ENCODE peak calls at places on chromosomes 16 and 17, in six cellular contexts. One of them, this sample, is unnamed.

GRCh38 chr16:777826-778225 is 10.4 kb downstream of the RPUSD1 start:
- DNase-seq in SK-N-SH: no peak
- DNase-seq in GM12878: no peak
- DNase-seq in HCT116: no peak
- DNase-seq in HepG2: no peak
- DNase-seq in H1: no peak
- DNase-seq in this sample: no peak

GRCh38 chr17:62933986-62934385 is 32.0 kb upstream of the TANC2 start:
- DNase-seq in GM12878: no peak
- DNase-seq in HCT116: no peak
- DNase-seq in HepG2: no peak
- DNase-seq in H1: no peak
- DNase-seq in SK-N-SH: no peak
- DNase-seq in this sample: no peak

GRCh38 chr17:36675786-36676185 is 74.4 kb downstream of the MRM1 start:
- DNase-seq in HepG2: no peak
- DNase-seq in GM12878: no peak
- DNase-seq in H1: no peak
- DNase-seq in HCT116: no peak
- DNase-seq in SK-N-SH: no peak
- DNase-seq in this sample: no peak

GRCh38 chr17:79843917-79844815 is 4.9 kb upstream of the CBX4 start:
- DNase-seq in H1: no peak
- DNase-seq in SK-N-SH: peak
- DNase-seq in GM12878: no peak
- DNase-seq in HCT116: no peak
- DNase-seq in HepG2: no peak
- DNase-seq in this sample: peak

GRCh38 chr16:16042076-16042475 is 92.7 kb downstream of the ABCC1 start:
- DNase-seq in H1: no peak
- DNase-seq in GM12878: no peak
- DNase-seq in HepG2: no peak
- DNase-seq in HCT116: no peak
- DNase-seq in SK-N-SH: peak
- DNase-seq in this sample: no peak

GRCh38 chr17:37885136-37885535 is 39.1 kb upstream of the TBC1D3K start:
- DNase-seq in H1: no peak
- DNase-seq in GM12878: no peak
- DNase-seq in HCT116: no peak
- DNase-seq in SK-N-SH: no peak
- DNase-seq in HepG2: peak
- DNase-seq in this sample: no peak

GRCh38 chr16:67228905-67229304 is 2.0 kb downstream of the TMEM208 start:
- DNase-seq in SK-N-SH: no peak
- DNase-seq in H1: no peak
- DNase-seq in HCT116: no peak
- DNase-seq in GM12878: no peak
- DNase-seq in HepG2: no peak
- DNase-seq in this sample: no peak

GRCh38 chr16:88433632-88434352 is 19.3 kb upstream of the ZFPM1 start:
- DNase-seq in SK-N-SH: no peak
- DNase-seq in H1: no peak
- DNase-seq in HepG2: no peak
- DNase-seq in HCT116: no peak
- DNase-seq in GM12878: no peak
- DNase-seq in this sample: no peak

GRCh38 chr16:77359065-77359502 is 75.8 kb downstream of the ADAMTS18 start:
- DNase-seq in HCT116: no peak
- DNase-seq in H1: no peak
- DNase-seq in SK-N-SH: no peak
- DNase-seq in GM12878: no peak
- DNase-seq in HepG2: peak
- DNase-seq in this sample: no peak

GRCh38 chr17:69871318-69871717 is 203.7 kb upstream of the KCNJ16 start:
- DNase-seq in H1: no peak
- DNase-seq in GM12878: no peak
- DNase-seq in SK-N-SH: no peak
- DNase-seq in HepG2: no peak
- DNase-seq in HCT116: no peak
- DNase-seq in this sample: no peak

GRCh38 chr17:69869667-69870066 is 205.4 kb upstream of the KCNJ16 start:
- DNase-seq in HepG2: no peak
- DNase-seq in SK-N-SH: no peak
- DNase-seq in HCT116: no peak
- DNase-seq in GM12878: no peak
- DNase-seq in H1: no peak
- DNase-seq in this sample: no peak

GRCh38 chr17:69872675-69873262 is 202.3 kb upstream of the KCNJ16 start:
- DNase-seq in HepG2: no peak
- DNase-seq in HCT116: no peak
- DNase-seq in SK-N-SH: no peak
- DNase-seq in H1: no peak
- DNase-seq in GM12878: no peak
- DNase-seq in this sample: no peak

GRCh38 chr17:69870751-69871199 is 204.2 kb upstream of the KCNJ16 start:
- DNase-seq in HCT116: no peak
- DNase-seq in GM12878: no peak
- DNase-seq in SK-N-SH: no peak
- DNase-seq in HepG2: no peak
- DNase-seq in H1: peak
- DNase-seq in this sample: no peak

GRCh38 chr17:69870091-69870530 is 204.9 kb upstream of the KCNJ16 start:
- DNase-seq in H1: peak
- DNase-seq in SK-N-SH: no peak
- DNase-seq in GM12878: no peak
- DNase-seq in HCT116: no peak
- DNase-seq in HepG2: no peak
- DNase-seq in this sample: no peak
- TF ChIP-seq JUND in H1: no peak
- TF ChIP-seq JUND in SK-N-SH: peak
- TF ChIP-seq JUND in GM12878: no peak
- TF ChIP-seq JUND in HCT116: no peak
- TF ChIP-seq JUND in HepG2: no peak
- TF ChIP-seq JUND in this sample: no peak

DNA sequence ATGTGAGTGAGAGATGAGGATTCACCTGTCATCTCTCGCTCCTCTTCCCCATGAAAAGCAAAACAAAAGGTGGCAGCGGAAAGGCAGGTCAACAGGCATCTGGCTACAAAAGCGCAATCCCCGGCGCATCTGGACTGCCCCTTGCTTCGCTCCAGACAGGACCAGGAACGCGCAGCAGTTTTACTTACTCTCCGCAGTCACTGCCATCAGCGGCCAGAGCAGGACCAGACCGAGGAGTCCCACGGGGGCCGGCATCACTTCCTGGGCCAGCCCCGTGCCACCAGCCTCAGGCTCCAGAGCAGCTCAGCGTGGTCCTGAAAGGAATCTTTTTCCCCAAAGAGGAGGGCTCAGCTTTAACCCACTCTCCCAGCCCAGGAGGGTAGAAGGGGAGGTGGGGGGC is 59.8 kb downstream of the LITAF start:
- DNase-seq in HCT116: no peak
- DNase-seq in H1: no peak
- DNase-seq in GM12878: no peak
- DNase-seq in HepG2: no peak
- DNase-seq in SK-N-SH: peak
- DNase-seq in this sample: no peak
- TF ChIP-seq JUND in HCT116: no peak
- TF ChIP-seq JUND in H1: no peak
- TF ChIP-seq JUND in GM12878: no peak
- TF ChIP-seq JUND in HepG2: no peak
- TF ChIP-seq JUND in SK-N-SH: no peak
- TF ChIP-seq JUND in this sample: no peak

DNA sequence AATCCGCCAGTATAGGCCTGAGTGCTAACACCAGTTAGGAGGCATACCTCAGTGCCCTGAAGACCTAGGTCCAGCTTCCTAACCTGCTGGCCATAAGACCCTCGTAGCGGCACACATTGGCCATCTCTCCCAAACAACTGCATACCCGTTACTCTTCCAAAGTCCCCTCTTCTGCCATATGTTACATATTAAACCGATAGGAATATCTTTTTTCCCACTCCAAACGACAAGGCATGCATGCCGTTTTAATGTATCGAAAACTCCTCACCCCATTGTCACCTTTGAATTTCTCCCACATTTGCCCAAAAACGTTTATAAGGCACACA is 721 bp upstream of the AXIN2 start:
- DNase-seq in HepG2: no peak
- DNase-seq in HCT116: no peak
- DNase-seq in GM12878: no peak
- DNase-seq in SK-N-SH: no peak
- DNase-seq in H1: no peak
- DNase-seq in this sample: no peak
- TF ChIP-seq JUND in HepG2: no peak
- TF ChIP-seq JUND in HCT116: no peak
- TF ChIP-seq JUND in GM12878: no peak
- TF ChIP-seq JUND in SK-N-SH: no peak
- TF ChIP-seq JUND in H1: no peak
- TF ChIP-seq JUND in this sample: no peak

DNA sequence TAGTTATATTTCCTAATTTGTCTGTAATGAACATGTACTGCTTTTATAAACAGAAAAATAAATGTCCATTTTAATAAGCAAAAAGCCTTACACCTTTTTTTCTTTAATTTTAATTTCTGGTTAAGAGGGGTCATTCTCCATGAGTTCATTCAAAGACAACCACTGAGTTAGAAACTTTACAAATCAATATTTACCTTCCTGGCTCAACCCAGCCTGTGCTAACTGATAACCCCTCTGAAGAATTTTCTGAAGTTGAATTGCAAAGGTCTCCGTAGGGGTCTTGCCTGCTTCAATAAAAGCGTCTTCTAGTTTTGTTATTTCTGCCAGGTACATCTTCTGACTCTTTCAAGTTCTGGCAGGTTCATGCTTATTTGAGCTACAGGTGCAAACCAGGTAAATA is 440.4 kb upstream of the SALL1 start:
- DNase-seq in GM12878: no peak
- DNase-seq in H1: no peak
- DNase-seq in HepG2: no peak
- DNase-seq in SK-N-SH: no peak
- DNase-seq in HCT116: no peak
- DNase-seq in this sample: no peak
- TF ChIP-seq JUND in GM12878: no peak
- TF ChIP-seq JUND in H1: no peak
- TF ChIP-seq JUND in HepG2: no peak
- TF ChIP-seq JUND in SK-N-SH: no peak
- TF ChIP-seq JUND in HCT116: no peak
- TF ChIP-seq JUND in this sample: no peak

GRCh38 chr16:85477801-85478363 is 135.2 kb upstream of the GSE1 start:
- DNase-seq in SK-N-SH: no peak
- DNase-seq in GM12878: no peak
- DNase-seq in H1: no peak
- DNase-seq in HCT116: no peak
- DNase-seq in HepG2: no peak
- DNase-seq in this sample: no peak

GRCh38 chr16:85481206-85481605 is 131.9 kb upstream of the GSE1 start:
- DNase-seq in HepG2: no peak
- DNase-seq in H1: no peak
- DNase-seq in SK-N-SH: no peak
- DNase-seq in HCT116: no peak
- DNase-seq in GM12878: no peak
- DNase-seq in this sample: no peak

GRCh38 chr16:85480727-85481101 is 132.4 kb upstream of the GSE1 start:
- DNase-seq in GM12878: no peak
- DNase-seq in SK-N-SH: no peak
- DNase-seq in HCT116: no peak
- DNase-seq in HepG2: no peak
- DNase-seq in H1: no peak
- DNase-seq in this sample: no peak

GRCh38 chr16:85481738-85482137 is 131.4 kb upstream of the GSE1 start:
- DNase-seq in HCT116: no peak
- DNase-seq in SK-N-SH: no peak
- DNase-seq in H1: no peak
- DNase-seq in HepG2: no peak
- DNase-seq in GM12878: no peak
- DNase-seq in this sample: no peak

GRCh38 chr16:85479972-85480726 is 133.0 kb upstream of the GSE1 start:
- DNase-seq in GM12878: no peak
- DNase-seq in HepG2: no peak
- DNase-seq in SK-N-SH: no peak
- DNase-seq in HCT116: no peak
- DNase-seq in H1: no peak
- DNase-seq in this sample: peak
- TF ChIP-seq JUND in GM12878: no peak
- TF ChIP-seq JUND in HepG2: no peak
- TF ChIP-seq JUND in SK-N-SH: no peak
- TF ChIP-seq JUND in HCT116: no peak
- TF ChIP-seq JUND in H1: no peak
- TF ChIP-seq JUND in this sample: no peak

DNA sequence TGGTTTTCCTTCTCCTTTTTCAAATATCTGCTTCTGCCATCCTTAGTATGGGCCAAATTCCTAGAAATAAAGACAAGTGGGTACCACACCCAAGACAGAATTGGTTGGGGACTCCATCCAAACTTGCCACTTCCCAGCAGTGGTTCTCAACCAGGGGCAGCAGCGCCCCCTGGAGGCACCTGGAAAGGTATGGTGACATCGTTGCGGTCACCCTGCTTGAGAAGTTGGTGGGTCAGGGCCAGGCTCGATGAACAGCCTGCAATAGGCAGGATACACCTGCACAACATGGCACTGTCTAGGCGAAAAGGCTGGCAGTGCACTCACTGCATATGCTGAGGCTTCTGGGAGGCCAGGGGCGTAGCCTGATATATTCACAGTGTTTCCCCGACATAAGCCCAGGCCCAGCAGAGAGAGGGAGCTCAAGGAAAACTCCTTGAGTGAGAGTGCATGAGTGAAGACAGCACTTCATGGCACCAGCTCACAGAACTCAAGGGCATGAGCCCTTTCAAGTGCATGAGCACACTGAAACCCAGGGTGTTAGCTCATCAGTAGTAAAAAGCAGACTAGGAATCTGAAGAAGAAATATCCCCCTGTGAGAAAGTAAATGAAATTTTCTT is 57.7 kb downstream of the CMC2 start:
- DNase-seq in HepG2: peak
- DNase-seq in HCT116: peak
- DNase-seq in H1: no peak
- DNase-seq in GM12878: no peak
- DNase-seq in SK-N-SH: peak
- DNase-seq in this sample: no peak
- TF ChIP-seq JUND in HepG2: no peak
- TF ChIP-seq JUND in HCT116: no peak
- TF ChIP-seq JUND in H1: peak
- TF ChIP-seq JUND in GM12878: no peak
- TF ChIP-seq JUND in SK-N-SH: no peak
- TF ChIP-seq JUND in this sample: no peak

GRCh38 chr17:34582901-34583245 is 3.5 kb downstream of the TMEM132E start:
- DNase-seq in HCT116: no peak
- DNase-seq in HepG2: no peak
- DNase-seq in SK-N-SH: no peak
- DNase-seq in H1: no peak
- DNase-seq in GM12878: no peak
- DNase-seq in this sample: no peak

GRCh38 chr17:34580685-34581445 is 1.5 kb downstream of the TMEM132E start:
- DNase-seq in SK-N-SH: peak
- DNase-seq in H1: no peak
- DNase-seq in GM12878: no peak
- DNase-seq in HCT116: no peak
- DNase-seq in HepG2: no peak
- DNase-seq in this sample: no peak

GRCh38 chr17:34579979-34580684 is 750 bp downstream of the TMEM132E start:
- DNase-seq in HCT116: no peak
- DNase-seq in GM12878: no peak
- DNase-seq in HepG2: no peak
- DNase-seq in H1: no peak
- DNase-seq in SK-N-SH: peak
- DNase-seq in this sample: peak

GRCh38 chr17:34582185-34582900 is 3.0 kb downstream of the TMEM132E start:
- DNase-seq in SK-N-SH: peak
- DNase-seq in HepG2: no peak
- DNase-seq in HCT116: no peak
- DNase-seq in H1: no peak
- DNase-seq in GM12878: no peak
- DNase-seq in this sample: no peak

GRCh38 chr17:34581446-34582184 is 2.2 kb downstream of the TMEM132E start:
- DNase-seq in SK-N-SH: peak
- DNase-seq in GM12878: no peak
- DNase-seq in HCT116: no peak
- DNase-seq in HepG2: no peak
- DNase-seq in H1: no peak
- DNase-seq in this sample: no peak
- TF ChIP-seq JUND in SK-N-SH: no peak
- TF ChIP-seq JUND in GM12878: no peak
- TF ChIP-seq JUND in HCT116: no peak
- TF ChIP-seq JUND in HepG2: no peak
- TF ChIP-seq JUND in H1: no peak
- TF ChIP-seq JUND in this sample: no peak

This sample was measured in T47D.